ENCODE peak calls at places on chromosomes 12 and 14, in four cellular contexts. K is EL, E is PC-9, F is dorsolateral prefrontal cortex. P is an unnamed sample.

GRCh38 chr14:99604766-99605298 is 825 bp upstream of the CCDC85C start:
- DNase-seq in K (peak; percentile 51), E (no peak), F (peak; percentile 59), P (no peak)

GRCh38 chr12:106044773-106045172 is 94.0 kb downstream of the NUAK1 start:
- DNase-seq in K (peak; percentile 80), E (no peak), F (no peak), P (no peak)

GRCh38 chr14:105282098-105282725 is 18.6 kb downstream of the BRF1 start:
- DNase-seq in K (no peak), E (no peak), F (no peak), P (no peak)

GRCh38 chr12:96136720-96137378 is 57.3 kb upstream of the ELK3 start:
- DNase-seq in K (peak; percentile 31), E (peak; percentile 50), F (no peak), P (no peak)

GRCh38 chr14:102532204-102532658 is 22.7 kb upstream of the ANKRD9 start:
- DNase-seq in K (no peak), E (peak; percentile 87), F (no peak), P (no peak)

GRCh38 chr14:102544745-102545460 is 35.3 kb upstream of the ANKRD9 start:
- DNase-seq in K (no peak), E (peak; percentile 51), F (no peak), P (no peak)

GRCh38 chr14:53608369-53608768 is 348.3 kb downstream of the BMP4 start:
- DNase-seq in K (peak; percentile 29), E (peak; percentile 80), F (no peak), P (peak; percentile 65)

GRCh38 chr12:5479761-5480160 is 47.9 kb downstream of the NTF3 start:
- DNase-seq in K (no peak), E (no peak), F (no peak), P (no peak)

GRCh38 chr14:25993830-25994229 is 604.0 kb downstream of the NOVA1 start:
- DNase-seq in K (no peak), E (no peak), F (no peak), P (no peak)

GRCh38 chr12:130132831-130133635 is 29.2 kb upstream of the FZD10 start:
- DNase-seq in K (no peak), E (no peak), F (no peak), P (no peak)

GRCh38 chr14:103854822-103855733 is 7.7 kb upstream of the PPP1R13B start:
- DNase-seq in K (no peak), E (peak; percentile 45), F (no peak), P (no peak)

GRCh38 chr14:79415726-79416125 is 795.6 kb downstream of the DIO2 start:
- DNase-seq in K (peak; percentile 46), E (no peak), F (no peak), P (no peak)

GRCh38 chr14:58731465-58732330 is 93.9 kb downstream of the DACT1 start:
- DNase-seq in K (peak; percentile 99), E (no peak), F (no peak), P (peak; percentile 72)

GRCh38 chr14:75886661-75887348 is 95.0 kb downstream of the TGFB3 start:
- DNase-seq in K (peak; percentile 28), E (peak; percentile 54), F (no peak), P (no peak)

GRCh38 chr14:49975286-49975685 is 82.4 kb downstream of the ARF6 start:
- DNase-seq in K (peak; percentile 95), E (peak; percentile 98), F (no peak), P (no peak)

GRCh38 chr12:2959508-2960431 is 573 bp downstream of the TEAD4 start:
- DNase-seq in K (peak; percentile 66), E (peak; percentile 41), F (peak; percentile 49), P (no peak)

GRCh38 chr12:120007272-120007671 is 18.2 kb downstream of the BICDL1 start:
- DNase-seq in K (no peak), E (no peak), F (no peak), P (no peak)

GRCh38 chr12:45231515-45232145 is 15.7 kb downstream of the ANO6 start:
- DNase-seq in K (peak; percentile 82), E (peak; percentile 85), F (no peak), P (no peak)